ENCODE peak calls at places on chromosomes 3 and 15, in six cellular contexts. One of them, this sample, is unnamed.

GRCh38 chr3:111173328-111173900 is 101.8 kb downstream of the NECTIN3 start:
- DNase-seq in GM23338: peak
- DNase-seq in SK-N-SH: no peak
- DNase-seq in SK-N-MC: no peak
- DNase-seq in stomach: no peak
- DNase-seq in transverse colon: no peak
- DNase-seq in this sample: no peak

GRCh38 chr3:78140866-78141658 is 1101.2 kb downstream of the ROBO2 start:
- DNase-seq in transverse colon: no peak
- DNase-seq in SK-N-MC: no peak
- DNase-seq in SK-N-SH: no peak
- DNase-seq in GM23338: no peak
- DNase-seq in stomach: no peak
- DNase-seq in this sample: no peak

GRCh38 chr3:52522651-52523251 is 10.9 kb downstream of the NT5DC2 start:
- DNase-seq in SK-N-MC: no peak
- DNase-seq in SK-N-SH: no peak
- DNase-seq in stomach: no peak
- DNase-seq in transverse colon: no peak
- DNase-seq in GM23338: no peak
- DNase-seq in this sample: no peak

GRCh38 chr3:119380697-119381096 is 82.7 kb downstream of the TMEM39A start:
- DNase-seq in stomach: no peak
- DNase-seq in SK-N-SH: no peak
- DNase-seq in GM23338: no peak
- DNase-seq in SK-N-MC: no peak
- DNase-seq in transverse colon: no peak
- DNase-seq in this sample: no peak

GRCh38 chr3:67329358-67329757 is 325.1 kb downstream of the SUCLG2 start:
- DNase-seq in SK-N-SH: no peak
- DNase-seq in SK-N-MC: no peak
- DNase-seq in GM23338: no peak
- DNase-seq in transverse colon: no peak
- DNase-seq in stomach: no peak
- DNase-seq in this sample: no peak

GRCh38 chr3:139772539-139773500 is 95.0 kb upstream of the NMNAT3 start:
- DNase-seq in transverse colon: no peak
- DNase-seq in SK-N-SH: no peak
- DNase-seq in stomach: no peak
- DNase-seq in SK-N-MC: no peak
- DNase-seq in GM23338: no peak
- DNase-seq in this sample: no peak

GRCh38 chr15:45634442-45635190 is at the start of gene SQOR:
- DNase-seq in stomach: peak
- DNase-seq in SK-N-SH: peak
- DNase-seq in transverse colon: peak
- DNase-seq in SK-N-MC: no peak
- DNase-seq in GM23338: peak
- DNase-seq in this sample: no peak

GRCh38 chr3:32956750-32957570 is 5.5 kb downstream of the CCR4 start:
- DNase-seq in SK-N-SH: no peak
- DNase-seq in transverse colon: no peak
- DNase-seq in GM23338: no peak
- DNase-seq in SK-N-MC: no peak
- DNase-seq in stomach: no peak
- DNase-seq in this sample: no peak

GRCh38 chr3:159899198-159899597 is 89.4 kb upstream of the IL12A start:
- DNase-seq in transverse colon: no peak
- DNase-seq in SK-N-SH: no peak
- DNase-seq in GM23338: no peak
- DNase-seq in stomach: no peak
- DNase-seq in SK-N-MC: no peak
- DNase-seq in this sample: no peak

GRCh38 chr3:34807611-34808010 is 831.7 kb upstream of the ARPP21 start:
- DNase-seq in stomach: no peak
- DNase-seq in GM23338: peak
- DNase-seq in SK-N-SH: no peak
- DNase-seq in transverse colon: no peak
- DNase-seq in SK-N-MC: no peak
- DNase-seq in this sample: no peak

GRCh38 chr15:75721462-75721922 is 8.8 kb upstream of the CSPG4 start:
- DNase-seq in stomach: no peak
- DNase-seq in SK-N-MC: no peak
- DNase-seq in SK-N-SH: peak
- DNase-seq in GM23338: no peak
- DNase-seq in transverse colon: no peak
- DNase-seq in this sample: no peak

GRCh38 chr3:171777608-171777995 is 32.7 kb downstream of the PLD1 start:
- DNase-seq in transverse colon: no peak
- DNase-seq in GM23338: no peak
- DNase-seq in stomach: no peak
- DNase-seq in SK-N-MC: no peak
- DNase-seq in SK-N-SH: no peak
- DNase-seq in this sample: no peak

GRCh38 chr3:4219227-4219568 is 84.0 kb upstream of the SETMAR start:
- DNase-seq in transverse colon: no peak
- DNase-seq in stomach: no peak
- DNase-seq in SK-N-SH: no peak
- DNase-seq in GM23338: no peak
- DNase-seq in SK-N-MC: no peak
- DNase-seq in this sample: no peak

GRCh38 chr3:4223783-4224182 is 79.4 kb upstream of the SETMAR start:
- DNase-seq in GM23338: no peak
- DNase-seq in transverse colon: no peak
- DNase-seq in stomach: no peak
- DNase-seq in SK-N-MC: no peak
- DNase-seq in SK-N-SH: no peak
- DNase-seq in this sample: no peak

GRCh38 chr3:4218426-4219226 is 84.5 kb upstream of the SETMAR start:
- DNase-seq in GM23338: no peak
- DNase-seq in SK-N-MC: no peak
- DNase-seq in stomach: no peak
- DNase-seq in SK-N-SH: no peak
- DNase-seq in transverse colon: no peak
- DNase-seq in this sample: no peak

GRCh38 chr3:4222574-4222973 is 80.6 kb upstream of the SETMAR start:
- DNase-seq in GM23338: no peak
- DNase-seq in stomach: no peak
- DNase-seq in SK-N-SH: no peak
- DNase-seq in transverse colon: no peak
- DNase-seq in SK-N-MC: no peak
- DNase-seq in this sample: no peak

GRCh38 chr3:4220050-4220449 is 83.1 kb upstream of the SETMAR start:
- DNase-seq in SK-N-SH: no peak
- DNase-seq in GM23338: no peak
- DNase-seq in transverse colon: no peak
- DNase-seq in stomach: no peak
- DNase-seq in SK-N-MC: no peak
- DNase-seq in this sample: no peak
- H3K27ac ChIP-seq in SK-N-SH: no peak
- H3K27ac ChIP-seq in GM23338: no peak
- H3K27ac ChIP-seq in transverse colon: no peak
- H3K27ac ChIP-seq in stomach: no peak
- H3K27ac ChIP-seq in SK-N-MC: no peak
- H3K27ac ChIP-seq in this sample: no peak

GRCh38 chr3:5058463-5058862 is 63.6 kb upstream of the ARL8B start:
- DNase-seq in stomach: no peak
- DNase-seq in SK-N-MC: peak
- DNase-seq in SK-N-SH: no peak
- DNase-seq in transverse colon: no peak
- DNase-seq in GM23338: no peak
- DNase-seq in this sample: no peak
- TF ChIP-seq POLR2AphosphoS5 in stomach: no peak
- TF ChIP-seq POLR2AphosphoS5 in SK-N-MC: no peak
- TF ChIP-seq POLR2AphosphoS5 in SK-N-SH: no peak
- TF ChIP-seq POLR2AphosphoS5 in transverse colon: no peak
- TF ChIP-seq POLR2AphosphoS5 in GM23338: no peak
- TF ChIP-seq POLR2AphosphoS5 in this sample: no peak

GRCh38 chr15:99121207-99121606 is 16.3 kb downstream of the SYNM start:
- DNase-seq in GM23338: no peak
- DNase-seq in stomach: no peak
- DNase-seq in SK-N-MC: no peak
- DNase-seq in SK-N-SH: no peak
- DNase-seq in transverse colon: no peak
- DNase-seq in this sample: no peak

GRCh38 chr15:99124641-99125040 is 19.8 kb downstream of the SYNM start:
- DNase-seq in GM23338: no peak
- DNase-seq in stomach: no peak
- DNase-seq in SK-N-MC: no peak
- DNase-seq in SK-N-SH: no peak
- DNase-seq in transverse colon: no peak
- DNase-seq in this sample: no peak

GRCh38 chr15:99123706-99124451 is 19.0 kb downstream of the SYNM start:
- DNase-seq in transverse colon: peak
- DNase-seq in GM23338: peak
- DNase-seq in stomach: peak
- DNase-seq in SK-N-SH: peak
- DNase-seq in SK-N-MC: no peak
- DNase-seq in this sample: no peak

GRCh38 chr15:99121691-99122410 is 17.0 kb downstream of the SYNM start:
- DNase-seq in SK-N-MC: no peak
- DNase-seq in SK-N-SH: no peak
- DNase-seq in transverse colon: no peak
- DNase-seq in stomach: no peak
- DNase-seq in GM23338: no peak
- DNase-seq in this sample: no peak

DNA sequence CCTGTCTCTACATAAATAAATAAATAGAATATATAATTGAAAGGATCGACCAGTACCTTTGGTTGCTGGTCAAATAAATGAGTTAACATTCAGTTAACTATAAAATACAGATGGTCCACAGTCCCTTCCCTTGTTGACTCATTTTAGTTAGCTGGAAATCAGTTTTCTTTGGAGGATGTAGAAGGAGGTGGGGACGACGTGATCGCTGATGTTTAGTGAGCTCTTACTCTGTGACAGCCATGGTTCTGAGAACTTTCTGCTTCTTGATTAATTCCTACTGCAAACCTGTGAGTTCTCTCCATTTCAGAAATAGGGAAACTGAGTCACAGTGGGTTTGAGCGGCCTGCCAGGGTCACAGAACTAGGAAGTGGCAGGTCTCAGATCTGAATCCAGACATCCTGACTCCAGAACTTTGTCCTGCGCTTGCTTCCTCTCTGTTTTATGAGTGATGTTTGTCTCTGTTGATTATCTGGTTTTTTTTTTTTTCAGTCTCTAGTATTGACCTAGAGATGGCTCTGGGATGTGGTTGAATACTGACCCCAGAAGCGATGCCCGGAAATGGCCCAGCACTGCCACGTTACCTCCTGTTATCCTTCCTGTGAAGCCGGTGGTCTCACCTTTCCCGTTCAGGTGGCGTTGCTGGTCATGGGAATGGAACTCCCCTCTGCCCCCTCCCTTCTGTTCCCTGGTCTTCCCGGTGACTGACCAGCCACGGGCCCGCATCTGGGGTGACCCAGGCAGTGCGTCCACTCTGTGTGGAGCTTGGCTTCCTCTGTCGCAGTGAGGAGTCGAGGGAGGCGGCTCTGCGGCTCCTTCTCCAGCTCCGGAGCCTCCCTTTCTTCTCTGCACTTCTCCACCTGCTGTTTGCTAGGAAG is 18.2 kb downstream of the SYNM start:
- DNase-seq in transverse colon: no peak
- DNase-seq in GM23338: no peak
- DNase-seq in SK-N-SH: no peak
- DNase-seq in SK-N-MC: no peak
- DNase-seq in stomach: no peak
- DNase-seq in this sample: no peak
- H3K27ac ChIP-seq in transverse colon: peak
- H3K27ac ChIP-seq in GM23338: peak
- H3K27ac ChIP-seq in SK-N-SH: peak
- H3K27ac ChIP-seq in SK-N-MC: peak
- H3K27ac ChIP-seq in stomach: peak
- H3K27ac ChIP-seq in this sample: peak

DNA sequence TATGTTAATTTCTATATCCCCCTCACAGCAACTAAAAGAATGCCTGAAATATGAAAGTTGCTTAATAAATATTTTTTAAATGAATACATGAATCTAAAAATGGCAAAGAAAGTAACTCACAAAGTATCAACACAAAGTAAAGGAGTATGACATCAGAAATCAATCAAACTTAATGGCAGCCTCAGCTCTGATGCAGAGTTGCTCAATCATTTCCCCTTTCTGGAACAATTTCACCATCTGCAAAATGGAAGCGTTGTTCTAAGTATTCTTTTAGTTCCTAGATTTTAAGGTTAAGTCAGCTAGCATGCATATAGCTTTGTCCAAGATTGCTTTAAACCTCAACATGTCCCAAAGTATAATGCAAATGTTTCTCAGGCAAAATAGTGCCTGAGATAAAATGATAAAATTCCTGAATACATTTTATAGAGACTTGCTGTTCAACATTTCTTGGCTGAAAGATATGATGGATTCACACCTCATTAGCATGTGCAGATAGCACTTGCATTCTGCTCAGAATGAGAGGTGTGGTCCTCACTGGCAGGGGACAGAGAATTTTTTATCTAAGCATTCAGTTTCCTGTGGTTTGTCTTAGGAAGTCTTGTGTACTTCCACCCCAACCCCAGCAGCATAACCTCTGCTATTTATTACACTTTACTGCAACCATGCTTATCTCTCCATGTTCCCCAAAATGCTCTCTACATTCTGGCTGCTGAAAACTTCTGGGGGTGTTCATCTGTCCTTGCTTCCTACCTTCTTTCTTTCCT is 429.3 kb downstream of the GRM7 start:
- DNase-seq in transverse colon: no peak
- DNase-seq in stomach: no peak
- DNase-seq in SK-N-SH: no peak
- DNase-seq in GM23338: no peak
- DNase-seq in SK-N-MC: no peak
- DNase-seq in this sample: no peak
- TF ChIP-seq POLR2AphosphoS5 in transverse colon: no peak
- TF ChIP-seq POLR2AphosphoS5 in stomach: no peak
- TF ChIP-seq POLR2AphosphoS5 in SK-N-SH: no peak
- TF ChIP-seq POLR2AphosphoS5 in GM23338: no peak
- TF ChIP-seq POLR2AphosphoS5 in SK-N-MC: no peak
- TF ChIP-seq POLR2AphosphoS5 in this sample: no peak

GRCh38 chr15:77020348-77021087 is 25.6 kb downstream of the PSTPIP1 start:
- DNase-seq in SK-N-SH: no peak
- DNase-seq in stomach: no peak
- DNase-seq in SK-N-MC: no peak
- DNase-seq in GM23338: no peak
- DNase-seq in transverse colon: no peak
- DNase-seq in this sample: no peak

GRCh38 chr15:77023576-77024272 is 28.8 kb downstream of the PSTPIP1 start:
- DNase-seq in GM23338: no peak
- DNase-seq in SK-N-MC: no peak
- DNase-seq in stomach: no peak
- DNase-seq in transverse colon: no peak
- DNase-seq in SK-N-SH: no peak
- DNase-seq in this sample: no peak

GRCh38 chr15:77022646-77023575 is 28.0 kb downstream of the PSTPIP1 start:
- DNase-seq in SK-N-SH: no peak
- DNase-seq in GM23338: no peak
- DNase-seq in stomach: no peak
- DNase-seq in SK-N-MC: no peak
- DNase-seq in transverse colon: no peak
- DNase-seq in this sample: no peak

GRCh38 chr15:77021088-77021481 is 26.2 kb downstream of the PSTPIP1 start:
- DNase-seq in SK-N-MC: no peak
- DNase-seq in GM23338: no peak
- DNase-seq in SK-N-SH: no peak
- DNase-seq in transverse colon: no peak
- DNase-seq in stomach: no peak
- DNase-seq in this sample: no peak

GRCh38 chr15:77021803-77022381 is 27.0 kb downstream of the PSTPIP1 start:
- DNase-seq in transverse colon: no peak
- DNase-seq in stomach: no peak
- DNase-seq in GM23338: no peak
- DNase-seq in SK-N-SH: no peak
- DNase-seq in SK-N-MC: no peak
- DNase-seq in this sample: no peak
- H3K27ac ChIP-seq in transverse colon: no peak
- H3K27ac ChIP-seq in stomach: no peak
- H3K27ac ChIP-seq in GM23338: no peak
- H3K27ac ChIP-seq in SK-N-SH: no peak
- H3K27ac ChIP-seq in SK-N-MC: peak
- H3K27ac ChIP-seq in this sample: no peak